ENCODE peak calls at places on chromosome 15, in six cellular contexts. J is frontal cortex; I is activated effector memory CD4-positive, alpha-beta T cell treated with anti-CD3 and anti-CD28 coated beads, Interleukin-2, amount 50 U/mL, for 16 hours; Z is progenitor cell of endocrine pancreas; M is iris pigment epithelial cell; H is dorsolateral prefrontal cortex. X is an unnamed sample.

GRCh38 chr15:99981839-99982658 is 248.8 kb upstream of the LYSMD4 start:
- DNase-seq in Z (no peak), H (no peak), I (no peak), J (no peak), M (no peak), X (no peak)

GRCh38 chr15:57418640-57419039 is 42.3 kb downstream of the CGNL1 start:
- DNase-seq in J (no peak), H (no peak), I (no peak), Z (no peak), M (no peak), X (no peak)

GRCh38 chr15:45635191-45635638 is 386 bp downstream of the SQOR start:
- DNase-seq in Z (peak; percentile 64), I (peak; percentile 89), H (no peak), J (peak; percentile 25), M (peak; percentile 43), X (peak; percentile 28)

GRCh38 chr15:34610388-34610787 is 26.9 kb upstream of the GOLGA8B start:
- DNase-seq in I (no peak), M (peak; percentile 23), H (no peak), Z (no peak), J (no peak), X (peak; percentile 5)

GRCh38 chr15:101437209-101437608 is 52.3 kb downstream of the PCSK6 start:
- DNase-seq in J (peak; percentile 51), Z (no peak), I (no peak), M (no peak), H (no peak), X (no peak)

GRCh38 chr15:92715753-92716152 is 60.2 kb upstream of the FAM174B start:
- DNase-seq in M (peak; percentile 54), I (no peak), Z (no peak), H (no peak), J (no peak), X (peak; percentile 21)

GRCh38 chr15:97993310-97993738 is 32.8 kb downstream of the ARRDC4 start:
- DNase-seq in M (no peak), J (no peak), Z (no peak), I (no peak), H (no peak), X (peak; percentile 61)

GRCh38 chr15:83158393-83158792 is 49.2 kb downstream of the HDGFL3 start:
- DNase-seq in H (no peak), J (no peak), M (no peak), Z (no peak), I (no peak), X (no peak)

GRCh38 chr15:30675126-30675525 is 49.2 kb downstream of the ARHGAP11B start:
- DNase-seq in Z (no peak), I (no peak), J (no peak), H (no peak), M (peak; percentile 51), X (peak; percentile 31)

GRCh38 chr15:71790081-71790480 is 20.3 kb upstream of the NR2E3 start:
- DNase-seq in H (no peak), J (no peak), M (peak; percentile 65), Z (no peak), I (no peak), X (no peak)

GRCh38 chr15:58666957-58667356 is 82.5 kb downstream of the ADAM10 start:
- DNase-seq in J (no peak), H (no peak), Z (no peak), I (no peak), M (peak; percentile 50), X (peak; percentile 28)

GRCh38 chr15:56759450-56759845 is 26.1 kb upstream of the ZNF280D start:
- DNase-seq in H (no peak), Z (no peak), M (peak; percentile 99), J (no peak), I (no peak), X (peak; percentile 83)

GRCh38 chr15:76107169-76107568 is 47.4 kb downstream of the TMEM266 start:
- DNase-seq in Z (no peak), H (no peak), M (peak; percentile 11), J (no peak), I (no peak), X (peak; percentile 6)

GRCh38 chr15:67396109-67396508 is 124.8 kb upstream of the C15orf61 start:
- DNase-seq in I (no peak), Z (no peak), M (no peak), H (no peak), J (peak; percentile 2), X (no peak)

GRCh38 chr15:59410448-59410896 is 27.5 kb upstream of the FAM81A start:
- DNase-seq in Z (no peak), I (no peak), J (no peak), H (no peak), M (peak; percentile 42), X (peak; percentile 16)

GRCh38 chr15:86690566-86690965 is 610.9 kb downstream of the AGBL1 start:
- DNase-seq in M (no peak), J (no peak), H (no peak), Z (no peak), I (no peak), X (no peak)

GRCh38 chr15:80712956-80713355 is 17.8 kb downstream of the ABHD17C start:
- DNase-seq in Z (no peak), I (no peak), M (no peak), J (no peak), H (no peak), X (no peak)

GRCh38 chr15:94670436-94671034 is 439.2 kb downstream of the MCTP2 start:
- DNase-seq in Z (no peak), I (no peak), H (no peak), J (peak; percentile 53), M (peak; percentile 39), X (peak; percentile 46)

GRCh38 chr15:101709466-101709865 is 14.8 kb downstream of the TARS3 start:
- DNase-seq in H (no peak), J (no peak), I (no peak), Z (no peak), M (no peak), X (no peak)

GRCh38 chr15:68310811-68311463 is 33.4 kb downstream of the FEM1B start:
- DNase-seq in H (no peak), I (peak; percentile 58), M (no peak), J (no peak), Z (no peak), X (no peak)

GRCh38 chr15:89052474-89052873 is 35.8 kb upstream of the ABHD2 start:
- DNase-seq in J (no peak), M (peak; percentile 99), Z (no peak), I (no peak), H (no peak), X (peak; percentile 97)

GRCh38 chr15:99146661-99147060 is 41.8 kb downstream of the SYNM start:
- DNase-seq in I (no peak), H (no peak), M (no peak), Z (no peak), J (no peak), X (no peak)

GRCh38 chr15:67463488-67463887 is 57.4 kb upstream of the C15orf61 start:
- DNase-seq in I (no peak), H (no peak), Z (no peak), M (no peak), J (no peak), X (no peak)

GRCh38 chr15:76196286-76196948 is 114.9 kb downstream of the ETFA start:
- DNase-seq in J (peak; percentile 72), Z (no peak), I (no peak), M (peak; percentile 93), H (peak; percentile 80), X (peak; percentile 81)

GRCh38 chr15:86852741-86853140 is 773.1 kb downstream of the AGBL1 start:
- DNase-seq in H (no peak), M (no peak), Z (no peak), I (no peak), J (no peak), X (no peak)

GRCh38 chr15:47715856-47716445 is 1.4 kb upstream of the SEMA6D start:
- DNase-seq in I (no peak), J (peak; percentile 44), Z (no peak), M (no peak), H (peak; percentile 12), X (peak; percentile 61)

GRCh38 chr15:65286069-65286703 is 497 bp downstream of the PARP16 start:
- DNase-seq in I (no peak), M (peak; percentile 24), H (peak; percentile 60), J (no peak), Z (peak; percentile 33), X (peak; percentile 16)

GRCh38 chr15:26260517-26261133 is 397.5 kb upstream of the ATP10A start:
- DNase-seq in M (peak; percentile 11), Z (no peak), I (no peak), H (no peak), J (peak; percentile 33), X (peak; percentile 26)

GRCh38 chr15:77393471-77393840 is 26.4 kb downstream of the PEAK1 start:
- DNase-seq in H (no peak), M (peak; percentile 27), J (no peak), Z (no peak), I (no peak), X (peak; percentile 52)

X was measured in fibroblast of the aortic adventitia.